ENCODE peak calls at places on chromosomes 5 and 9, in seven cellular contexts. Z is fibroblast of the aortic adventitia; E is neural crest cell; T is germinal center; J is activated effector memory CD4-positive, alpha-beta T cell treated with Interleukin-2 at 50 U/mL for 16 hours; Q is non-pigmented ciliary epithelial cell; F is Right ventricle myocardium inferior. O is an unnamed sample.

GRCh38 chr5:95962785-95963184 is 1.1 kb upstream of the ELL2 start:
- DNase-seq in F (no peak), Z (no peak), Q (no peak), T (no peak), J (no peak), E (no peak), O (no peak)

GRCh38 chr9:129182625-129183494 is 4.8 kb upstream of the IER5L start:
- DNase-seq in Q (no peak), J (no peak), T (no peak), E (peak), F (peak), Z (peak), O (no peak)

GRCh38 chr5:173953528-173954090 is 35.4 kb upstream of the C5orf47 start:
- DNase-seq in F (no peak), J (no peak), T (no peak), Q (no peak), Z (no peak), E (no peak), O (no peak)

GRCh38 chr9:17928228-17928627 is 349.4 kb downstream of the SH3GL2 start:
- DNase-seq in E (no peak), J (no peak), T (no peak), Q (no peak), Z (no peak), F (no peak), O (no peak)

GRCh38 chr5:112848116-112848811 is 12.8 kb upstream of the SRP19 start:
- DNase-seq in Q (peak), F (no peak), E (no peak), J (no peak), Z (peak), T (peak), O (no peak)

GRCh38 chr9:76926324-76926731 is 20.4 kb upstream of the PRUNE2 start:
- DNase-seq in J (no peak), E (no peak), Q (peak), Z (peak), T (no peak), F (peak), O (no peak)

GRCh38 chr5:134561871-134562296 is 36.4 kb downstream of the JADE2 start:
- DNase-seq in J (no peak), T (no peak), F (no peak), E (peak), Q (no peak), Z (peak), O (no peak)

GRCh38 chr5:145936401-145937131 is at the start of gene SH3RF2:
- DNase-seq in E (peak), Z (peak), F (peak), Q (peak), T (no peak), J (no peak), O (no peak)

GRCh38 chr5:97778451-97778850 is 595.4 kb upstream of the RIOK2 start:
- DNase-seq in F (no peak), T (no peak), Q (no peak), Z (no peak), J (no peak), E (no peak), O (no peak)